ENCODE peak calls at places on chromosomes 12 and 14, in nine cellular contexts. M is M059J; W is ELF-1; F is choroid plexus epithelial cell; Y is EL; V is stimulated activated CD4-positive, alpha-beta T cell treated with anti-CD3 and anti-CD28 coated beads, Interleukin-12 subunit alpha, Interleukin-12 subunit beta, amount 100 ng/mL, for 4 hours; I is PC-3; N is WTC11; K is cardiac muscle cell. B is an unnamed sample.

GRCh38 chr12:5402009-5402408 is 29.9 kb upstream of the NTF3 start:
- DNase-seq in F (no peak), Y (no peak), I (no peak), V (no peak), N (no peak), W (no peak), K (no peak), M (no peak), B (no peak)

GRCh38 chr14:92801917-92802316 is 7.8 kb downstream of the GOLGA5 start:
- DNase-seq in Y (no peak), N (no peak), W (no peak), F (no peak), I (no peak), K (no peak), V (no peak), M (no peak), B (no peak)

GRCh38 chr12:126581655-126582054 is 1516.4 kb downstream of the AACS start:
- DNase-seq in W (no peak), M (no peak), I (no peak), Y (no peak), F (no peak), K (no peak), N (no peak), V (no peak), B (no peak)

GRCh38 chr14:71372411-71372838 is 465.2 kb downstream of the PCNX1 start:
- DNase-seq in N (no peak), I (peak), K (peak), F (peak), Y (peak), M (peak), W (no peak), V (no peak), B (no peak)

GRCh38 chr12:16258963-16259362 is 18.5 kb downstream of the SLC15A5 start:
- DNase-seq in W (no peak), N (no peak), K (peak), F (peak), Y (no peak), V (no peak), M (no peak), I (no peak), B (no peak)

GRCh38 chr12:102061096-102061555 is 665 bp downstream of the WASHC3 start:
- DNase-seq in Y (no peak), F (peak), V (no peak), W (no peak), K (no peak), M (no peak), I (peak), N (no peak), B (peak)

GRCh38 chr12:112422531-112422930 is 3.8 kb downstream of the PTPN11 start:
- DNase-seq in M (no peak), I (no peak), Y (no peak), F (peak), W (no peak), V (no peak), K (peak), N (no peak), B (no peak)

GRCh38 chr12:104048162-104048561 is 1.8 kb downstream of the GLT8D2 start:
- DNase-seq in W (no peak), V (no peak), N (no peak), Y (no peak), F (no peak), M (no peak), K (no peak), I (no peak), B (no peak)

GRCh38 chr12:50240792-50241114 is 42.6 kb downstream of the LIMA1 start:
- DNase-seq in N (no peak), M (no peak), K (peak), I (no peak), F (peak), V (no peak), W (no peak), Y (no peak), B (no peak)

GRCh38 chr14:103385994-103386491 is 828 bp downstream of the MARK3 start:
- DNase-seq in F (peak), W (peak), V (peak), K (no peak), I (peak), N (peak), Y (peak), M (peak), B (no peak)

GRCh38 chr14:88630565-88630964 is 67.7 kb downstream of the ZC3H14 start:
- DNase-seq in F (peak), M (peak), V (no peak), I (no peak), N (no peak), K (peak), W (peak), Y (peak), B (no peak)

GRCh38 chr12:102120564-102120873 is 536 bp downstream of the PARPBP start:
- DNase-seq in I (no peak), K (no peak), M (no peak), Y (no peak), V (no peak), W (no peak), F (no peak), N (no peak), B (no peak)

GRCh38 chr14:71803539-71804260 is 128.5 kb upstream of the RGS6 start:
- DNase-seq in F (peak), Y (peak), W (no peak), N (no peak), V (no peak), K (peak), M (peak), I (peak), B (no peak)

GRCh38 chr14:51860164-51860835 is at the start of gene GNG2:
- DNase-seq in N (peak), M (peak), I (peak), F (peak), V (peak), Y (peak), K (peak), W (peak), B (peak)

GRCh38 chr14:68016243-68016914 is 196.8 kb downstream of the RAD51B start:
- DNase-seq in V (no peak), K (peak), I (no peak), N (no peak), F (peak), Y (peak), W (no peak), M (peak), B (no peak)

GRCh38 chr12:93429448-93429847 is 12.3 kb downstream of the UBE2N start:
- DNase-seq in M (no peak), N (no peak), K (no peak), Y (no peak), V (no peak), F (no peak), I (no peak), W (no peak), B (no peak)

B was measured in cerebellum.